ENCODE peak calls at places on chromosomes 13 and 19, in ten cellular contexts. A is psoas muscle; U is stimulated activated CD8-positive, alpha-beta memory T cell treated with anti-CD3 and anti-CD28 coated beads, Interleukin-4, amount 100 ng/mL, for 1 hour; V is erythroblast; N is GM18507; B is cardiac fibroblast; Z is NCI-H345; G is AG04450; C is stimulated activated CD4-positive, alpha-beta T cell treated with anti-CD3 and anti-CD28 coated beads, Interleukin-1b, Interleukin-23, amount 100 ng/mL, for 1 hour; S is uterus. K is an unnamed sample.

GRCh38 chr13:49343255-49343654 is 95.5 kb downstream of the CDADC1 start:
- DNase-seq in G (no peak), U (no peak), N (no peak), V (peak; percentile 38), B (no peak), C (no peak), Z (no peak), A (no peak), S (no peak), K (no peak)

GRCh38 chr13:48333976-48334375 is 30.4 kb downstream of the RB1 start:
- DNase-seq in S (no peak), A (no peak), V (no peak), G (no peak), N (no peak), Z (no peak), B (peak; percentile 72), C (no peak), U (no peak), K (no peak)

GRCh38 chr13:113178070-113178895 is 19.8 kb downstream of the PROZ start:
- DNase-seq in Z (no peak), V (no peak), S (no peak), B (peak; percentile 94), C (no peak), A (no peak), N (no peak), U (no peak), G (peak; percentile 97), K (no peak)

GRCh38 chr13:99124695-99125334 is 75.8 kb upstream of the UBAC2 start:
- DNase-seq in Z (no peak), S (no peak), B (peak; percentile 91), A (no peak), C (no peak), G (no peak), U (no peak), V (no peak), N (peak; percentile 29), K (no peak)

GRCh38 chr13:36766295-36766694 is 52.7 kb upstream of the RFXAP start:
- DNase-seq in U (no peak), S (no peak), G (no peak), Z (no peak), C (no peak), V (no peak), A (no peak), N (no peak), B (peak; percentile 87), K (no peak)

GRCh38 chr19:681029-681626 is 4.9 kb downstream of the FSTL3 start:
- DNase-seq in N (peak; percentile 84), S (no peak), G (no peak), B (no peak), C (peak; percentile 82), A (peak; percentile 97), Z (peak; percentile 90), U (no peak), V (peak; percentile 94), K (peak; percentile 93)

GRCh38 chr19:49716154-49716553 is 25.2 kb downstream of the CPT1C start:
- DNase-seq in U (no peak), N (no peak), V (no peak), S (no peak), Z (no peak), B (no peak), C (no peak), G (no peak), A (no peak), K (no peak)

GRCh38 chr19:3692141-3693029 is 7.9 kb downstream of the PIP5K1C start:
- DNase-seq in U (no peak), G (no peak), V (no peak), A (no peak), N (no peak), C (no peak), S (no peak), B (no peak), Z (no peak), K (no peak)

GRCh38 chr13:82800391-82800790 is 1081.9 kb downstream of the SLITRK1 start:
- DNase-seq in N (no peak), A (no peak), U (no peak), Z (no peak), S (no peak), V (no peak), G (no peak), B (no peak), C (no peak), K (no peak)

K was measured in Right ventricle myocardium superior.